ENCODE peak calls at places on chromosomes 7 and 10, in ten cellular contexts. R is effector memory CD8-positive, alpha-beta T cell; P is LoVo; B is M059J; I is Right ventricle myocardium inferior; F is heart right ventricle; Q is neural crest cell; A is renal cortical epithelial cell; Z is Daoy; C is HEK293T. M is an unnamed sample.
A peak's percentile ranks its signal among the peaks of the same experiment; 100 is the strongest.

GRCh38 chr10:128047991-128048826 is 78.0 kb downstream of the MKI67 start:
- DNase-seq in R (peak; percentile 61), P (no peak), B (no peak), I (peak; percentile 58), F (no peak), Q (no peak), A (peak; percentile 58), Z (peak; percentile 11), C (no peak), M (no peak)

GRCh38 chr7:112159346-112159745 is 46.9 kb downstream of the DOCK4 start:
- DNase-seq in R (no peak), P (no peak), B (no peak), I (no peak), F (no peak), Q (no peak), A (no peak), Z (no peak), C (no peak), M (no peak)

GRCh38 chr7:134724606-134725005 is 54.8 kb upstream of the CALD1 start:
- DNase-seq in R (no peak), P (no peak), B (no peak), I (no peak), F (no peak), Q (no peak), A (peak; percentile 38), Z (peak; percentile 65), C (peak; percentile 73), M (no peak)

GRCh38 chr10:123624086-123624485 is 42.1 kb upstream of the GPR26 start:
- DNase-seq in R (no peak), P (no peak), B (no peak), I (no peak), F (no peak), Q (no peak), A (no peak), Z (no peak), C (no peak), M (no peak)

GRCh38 chr10:9228770-9229169 is 1174.3 kb downstream of the GATA3 start:
- DNase-seq in R (no peak), P (peak; percentile 74), B (peak; percentile 74), I (no peak), F (no peak), Q (no peak), A (peak; percentile 14), Z (peak; percentile 46), C (no peak), M (no peak)

GRCh38 chr7:152312316-152312715 is 123.5 kb downstream of the KMT2C start:
- DNase-seq in R (no peak), P (no peak), B (no peak), I (no peak), F (no peak), Q (no peak), A (no peak), Z (no peak), C (no peak), M (no peak)

GRCh38 chr7:138226001-138226476 is 149.8 kb downstream of the AKR1D1 start:
- DNase-seq in R (no peak), P (no peak), B (peak; percentile 76), I (no peak), F (no peak), Q (no peak), A (peak; percentile 2), Z (peak; percentile 73), C (no peak), M (peak; percentile 2)

GRCh38 chr10:113663142-113663541 is 699 bp downstream of the NRAP start:
- DNase-seq in R (no peak), P (no peak), B (peak; percentile 26), I (no peak), F (no peak), Q (no peak), A (no peak), Z (peak; percentile 23), C (no peak), M (no peak)

GRCh38 chr7:116512524-116513188 is 12.2 kb upstream of the CAV1 start:
- DNase-seq in R (no peak), P (peak; percentile 58), B (peak; percentile 86), I (no peak), F (no peak), Q (no peak), A (peak; percentile 53), Z (peak; percentile 87), C (no peak), M (no peak)

GRCh38 chr7:43303740-43304241 is 191.3 kb downstream of the HECW1 start:
- DNase-seq in R (no peak), P (no peak), B (peak; percentile 60), I (no peak), F (no peak), Q (no peak), A (peak; percentile 9), Z (peak; percentile 81), C (no peak), M (peak; percentile 53)

GRCh38 chr10:5941579-5941978 is 35.8 kb downstream of the IL15RA start:
- DNase-seq in R (no peak), P (no peak), B (no peak), I (no peak), F (no peak), Q (no peak), A (no peak), Z (no peak), C (no peak), M (no peak)

GRCh38 chr10:48464121-48464870 is 140.6 kb downstream of the ARHGAP22 start:
- DNase-seq in R (no peak), P (no peak), B (no peak), I (no peak), F (no peak), Q (no peak), A (no peak), Z (no peak), C (no peak), M (no peak)

GRCh38 chr7:149459540-149460433 is 1.1 kb downstream of the ZNF777 start:
- DNase-seq in R (no peak), P (peak; percentile 26), B (peak; percentile 23), I (peak; percentile 43), F (no peak), Q (peak; percentile 9), A (no peak), Z (peak; percentile 44), C (peak; percentile 71), M (no peak)

GRCh38 chr7:101333912-101334311 is 12.3 kb upstream of the IFT22 start:
- DNase-seq in R (no peak), P (no peak), B (peak; percentile 16), I (no peak), F (no peak), Q (no peak), A (no peak), Z (peak; percentile 41), C (no peak), M (no peak)

GRCh38 chr10:58177362-58177947 is 90.2 kb downstream of the IPMK start:
- DNase-seq in R (no peak), P (peak; percentile 61), B (peak; percentile 41), I (no peak), F (no peak), Q (no peak), A (peak; percentile 65), Z (no peak), C (peak; percentile 22), M (no peak)

GRCh38 chr7:104272767-104273384 is 55.5 kb upstream of the LHFPL3 start:
- DNase-seq in R (no peak), P (peak; percentile 55), B (peak; percentile 32), I (no peak), F (no peak), Q (no peak), A (peak; percentile 63), Z (peak; percentile 33), C (peak; percentile 26), M (no peak)

GRCh38 chr10:60186315-60187071 is 203.2 kb downstream of the ANK3 start:
- DNase-seq in R (no peak), P (no peak), B (peak; percentile 22), I (peak; percentile 75), F (peak; percentile 34), Q (no peak), A (no peak), Z (no peak), C (no peak), M (no peak)

GRCh38 chr7:99143853-99144672 is at the start of gene SMURF1:
- DNase-seq in R (peak; percentile 72), P (peak; percentile 83), B (peak; percentile 47), I (peak; percentile 89), F (peak; percentile 78), Q (peak; percentile 57), A (no peak), Z (peak; percentile 90), C (peak; percentile 79), M (peak; percentile 19)

GRCh38 chr7:29274156-29275017 is 79.8 kb downstream of the CHN2 start:
- DNase-seq in R (no peak), P (no peak), B (no peak), I (no peak), F (no peak), Q (no peak), A (peak; percentile 35), Z (no peak), C (no peak), M (no peak)

GRCh38 chr10:87651801-87652200 is 7.9 kb upstream of the PAPSS2 start:
- DNase-seq in R (no peak), P (no peak), B (no peak), I (no peak), F (no peak), Q (no peak), A (no peak), Z (no peak), C (peak; percentile 18), M (no peak)

GRCh38 chr7:155461631-155462030 is 3.7 kb downstream of the EN2 start:
- DNase-seq in R (no peak), P (no peak), B (no peak), I (no peak), F (no peak), Q (no peak), A (no peak), Z (no peak), C (no peak), M (no peak)

GRCh38 chr7:135716677-135717238 is 11.2 kb downstream of the SLC13A4 start:
- DNase-seq in R (no peak), P (peak; percentile 55), B (peak; percentile 97), I (no peak), F (no peak), Q (no peak), A (peak; percentile 60), Z (peak; percentile 90), C (peak; percentile 65), M (no peak)

GRCh38 chr7:111678281-111678680 is 116.0 kb upstream of the IMMP2L start:
- DNase-seq in R (no peak), P (no peak), B (peak; percentile 40), I (no peak), F (no peak), Q (no peak), A (peak; percentile 33), Z (no peak), C (no peak), M (no peak)

GRCh38 chr7:22137466-22137865 is 191.8 kb upstream of the CDCA7L start:
- DNase-seq in R (no peak), P (no peak), B (peak; percentile 6), I (no peak), F (no peak), Q (no peak), A (peak; percentile 22), Z (no peak), C (no peak), M (no peak)

GRCh38 chr10:100878291-100878910 is 34.4 kb upstream of the SLF2 start:
- DNase-seq in R (peak; percentile 11), P (peak; percentile 57), B (peak; percentile 76), I (peak; percentile 54), F (no peak), Q (peak; percentile 63), A (peak; percentile 64), Z (peak; percentile 75), C (peak; percentile 87), M (peak; percentile 30)